ENCODE peak calls at places on chromosomes 3 and 15, in four cellular contexts. L, C, A and P are unnamed samples.

GRCh38 chr3:191889781-191890180 is 428.8 kb downstream of the PYDC2 start:
- DNase-seq in L (no peak), C (no peak), A (no peak), P (no peak)

GRCh38 chr15:55266547-55266946 is 23.1 kb downstream of the RAB27A start:
- DNase-seq in L (no peak), C (no peak), A (no peak), P (no peak)

GRCh38 chr3:58526124-58526957 is 10.6 kb downstream of the ACOX2 start:
- DNase-seq in L (no peak), C (no peak), A (no peak), P (no peak)

GRCh38 chr15:62344806-62345539 is 179.9 kb upstream of the C2CD4B start:
- DNase-seq in L (peak; percentile 23), C (peak; percentile 31), A (peak; percentile 62), P (peak; percentile 76)

GRCh38 chr3:128554100-128554464 is 61.1 kb upstream of the GATA2 start:
- DNase-seq in L (no peak), C (no peak), A (no peak), P (no peak)

GRCh38 chr3:190321789-190322603 is at the start of gene CLDN1:
- DNase-seq in L (peak; percentile 66), C (peak; percentile 86), A (peak; percentile 78), P (peak; percentile 83)

GRCh38 chr3:44509985-44510360 is 32.5 kb upstream of the ZNF445 start:
- DNase-seq in L (no peak), C (no peak), A (no peak), P (no peak)

GRCh38 chr3:171757377-171758034 is 52.8 kb downstream of the PLD1 start:
- DNase-seq in L (no peak), C (no peak), A (no peak), P (no peak)

GRCh38 chr3:31544634-31545033 is 11.9 kb downstream of the STT3B start:
- DNase-seq in L (no peak), C (no peak), A (no peak), P (no peak)

GRCh38 chr3:97613139-97613538 is 151.4 kb upstream of the ARL6 start:
- DNase-seq in L (no peak), C (no peak), A (no peak), P (peak; percentile 21)

GRCh38 chr3:8746780-8747345 is 13.3 kb downstream of the CAV3 start:
- DNase-seq in L (no peak), C (no peak), A (no peak), P (no peak)